ENCODE peak calls at places on chromosomes 2 and 18, in five cellular contexts. L is neural progenitor cell, X is HCT116, Y is AG10803, V is AG04449. O is an unnamed sample.

GRCh38 chr2:31248139-31248538 is 14.2 kb downstream of the EHD3 start:
- DNase-seq in L (no peak), X (no peak), Y (no peak), V (no peak), O (no peak)

GRCh38 chr2:30257266-30258214 is 26.2 kb downstream of the LBH start:
- DNase-seq in L (no peak), X (no peak), Y (no peak), V (no peak), O (no peak)

GRCh38 chr2:57842531-57842930 is 204.1 kb upstream of the VRK2 start:
- DNase-seq in L (no peak), X (no peak), Y (peak), V (no peak), O (no peak)

GRCh38 chr2:217349251-217349650 is 489.4 kb upstream of the TNP1 start:
- DNase-seq in L (no peak), X (no peak), Y (no peak), V (no peak), O (no peak)

GRCh38 chr2:241036397-241036963 is 38.1 kb downstream of the SNED1 start:
- DNase-seq in L (peak), X (no peak), Y (no peak), V (no peak), O (no peak)

GRCh38 chr2:236769981-236770671 is 200.5 kb downstream of the ACKR3 start:
- DNase-seq in L (no peak), X (no peak), Y (peak), V (peak), O (no peak)

GRCh38 chr2:231133365-231134114 is 8.7 kb upstream of the HTR2B start:
- DNase-seq in L (no peak), X (no peak), Y (peak), V (peak), O (no peak)

GRCh38 chr2:64036343-64036742 is 17.1 kb upstream of the VPS54 start:
- DNase-seq in L (no peak), X (no peak), Y (peak), V (no peak), O (no peak)

GRCh38 chr2:9463698-9464034 is 10.7 kb upstream of the IAH1 start:
- DNase-seq in L (no peak), X (no peak), Y (no peak), V (no peak), O (no peak)

GRCh38 chr2:119429225-119430000 is 2.2 kb upstream of the TMEM37 start:
- DNase-seq in L (no peak), X (no peak), Y (peak), V (no peak), O (no peak)

GRCh38 chr2:12819098-12819465 is 102.3 kb downstream of the TRIB2 start:
- DNase-seq in L (no peak), X (no peak), Y (peak), V (peak), O (no peak)

GRCh38 chr18:59266876-59267510 is 6.3 kb downstream of the RAX start:
- DNase-seq in L (no peak), X (no peak), Y (no peak), V (no peak), O (no peak)

GRCh38 chr2:217047209-217047998 is 187.5 kb upstream of the TNP1 start:
- DNase-seq in L (no peak), X (no peak), Y (no peak), V (no peak), O (no peak)

GRCh38 chr2:70939001-70939846 is 3.5 kb downstream of the ATP6V1B1 start:
- DNase-seq in L (peak), X (no peak), Y (no peak), V (no peak), O (peak)
- H3K4me3 ChIP-seq in L (peak), X (no peak), Y (no peak), V (no peak), O (no peak)

GRCh38 chr2:20637147-20637546 is 13.8 kb downstream of the HS1BP3 start:
- DNase-seq in L (no peak), X (no peak), Y (no peak), V (no peak), O (no peak)

GRCh38 chr2:20638014-20638413 is 12.9 kb downstream of the HS1BP3 start:
- DNase-seq in L (no peak), X (no peak), Y (no peak), V (no peak), O (no peak)

GRCh38 chr2:20635096-20635475 is 15.8 kb downstream of the HS1BP3 start:
- DNase-seq in L (no peak), X (no peak), Y (no peak), V (no peak), O (no peak)

GRCh38 chr2:20634430-20635095 is 16.3 kb downstream of the HS1BP3 start:
- DNase-seq in L (no peak), X (no peak), Y (peak), V (no peak), O (no peak)

DNA sequence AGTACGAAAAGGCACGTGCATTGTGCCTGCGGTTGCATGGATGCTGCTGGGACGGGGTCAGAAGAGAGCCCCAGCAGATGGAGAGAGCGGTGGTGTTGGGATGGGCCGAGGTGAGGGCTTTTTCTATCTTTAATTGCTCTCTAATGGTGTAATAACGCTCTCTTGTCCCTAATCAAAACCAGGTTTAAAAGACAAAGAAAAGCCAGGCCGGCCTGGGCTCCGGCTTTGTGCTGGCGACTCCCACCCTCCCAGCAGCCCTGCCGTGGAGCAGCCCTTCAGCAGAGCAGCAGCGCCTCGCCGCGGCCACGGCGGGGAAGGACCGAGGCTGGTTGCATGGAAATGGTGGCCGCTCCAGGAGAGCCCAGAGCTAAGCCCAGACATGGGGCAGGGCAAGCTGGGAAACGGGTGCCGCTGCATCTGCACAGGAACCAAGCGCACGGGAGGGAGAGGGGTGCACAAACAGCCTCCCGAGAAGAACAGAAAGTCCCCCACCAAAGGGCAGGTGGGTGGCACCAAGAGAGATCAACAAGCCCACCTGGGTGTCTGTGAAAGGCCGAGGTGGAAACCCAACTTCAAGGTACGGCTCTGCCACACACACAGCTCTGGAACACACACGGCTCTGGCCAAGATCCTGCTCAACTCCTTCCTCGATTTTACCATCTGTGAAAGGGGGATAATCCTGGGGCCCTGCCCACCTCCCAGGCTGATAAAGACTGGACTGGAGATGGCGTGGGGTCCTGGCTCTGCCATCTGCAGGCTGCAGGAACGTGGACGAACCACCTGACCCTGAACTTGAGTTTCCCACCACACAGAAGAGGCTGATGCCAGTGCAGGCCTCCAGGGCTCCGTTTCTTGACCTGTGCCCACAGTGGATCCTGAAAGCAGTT is 15.0 kb downstream of the HS1BP3 start:
- DNase-seq in L (peak), X (peak), Y (peak), V (no peak), O (peak)
- TF ChIP-seq CTCF in L (peak), X (peak), Y (peak), V (peak), O (peak)

DNA sequence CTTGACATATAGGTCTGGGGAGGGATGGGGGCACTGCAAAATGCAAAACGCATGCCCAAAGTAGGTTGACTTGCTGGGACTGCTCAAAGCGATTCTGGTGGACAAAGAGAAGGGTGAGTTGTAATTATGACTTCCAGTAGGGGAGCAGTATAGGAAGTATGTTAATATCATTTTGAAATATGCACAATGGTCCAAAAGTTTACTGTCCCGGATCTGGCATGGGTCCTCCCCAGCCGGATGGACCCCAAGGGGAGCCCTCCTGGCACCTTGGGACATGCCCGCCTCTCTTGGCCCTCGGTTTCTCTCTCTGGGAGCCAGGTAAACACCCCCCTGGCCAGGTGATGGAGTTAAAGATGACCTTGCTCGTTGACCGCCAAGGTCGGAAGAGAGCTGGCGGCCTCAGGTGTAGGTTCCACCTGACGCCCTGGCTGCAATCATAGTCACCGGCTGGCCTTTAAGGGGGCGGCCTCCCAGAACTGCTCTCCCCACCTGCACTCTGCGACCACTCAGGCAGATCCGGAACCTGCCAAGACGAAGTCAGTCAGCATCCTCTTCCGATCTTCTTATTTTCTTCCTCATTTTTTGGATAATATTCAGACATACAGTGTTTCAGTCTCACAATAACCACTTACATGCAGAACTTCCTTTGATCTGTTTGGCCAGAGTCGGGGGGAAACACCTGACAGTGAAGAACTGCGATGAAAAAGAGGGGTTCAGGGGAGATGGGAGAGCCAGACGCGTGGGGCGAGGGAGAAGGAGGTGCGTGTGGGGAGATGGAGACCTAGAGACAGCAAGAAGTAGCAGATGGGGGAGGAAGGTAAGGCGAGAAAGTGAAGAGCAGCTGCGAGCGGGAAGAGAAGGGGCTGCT is 148.3 kb downstream of the MEIS1 start:
- DNase-seq in L (no peak), X (no peak), Y (peak), V (no peak), O (no peak)
- H3K4me3 ChIP-seq in L (no peak), X (no peak), Y (peak), V (no peak), O (no peak)

DNA sequence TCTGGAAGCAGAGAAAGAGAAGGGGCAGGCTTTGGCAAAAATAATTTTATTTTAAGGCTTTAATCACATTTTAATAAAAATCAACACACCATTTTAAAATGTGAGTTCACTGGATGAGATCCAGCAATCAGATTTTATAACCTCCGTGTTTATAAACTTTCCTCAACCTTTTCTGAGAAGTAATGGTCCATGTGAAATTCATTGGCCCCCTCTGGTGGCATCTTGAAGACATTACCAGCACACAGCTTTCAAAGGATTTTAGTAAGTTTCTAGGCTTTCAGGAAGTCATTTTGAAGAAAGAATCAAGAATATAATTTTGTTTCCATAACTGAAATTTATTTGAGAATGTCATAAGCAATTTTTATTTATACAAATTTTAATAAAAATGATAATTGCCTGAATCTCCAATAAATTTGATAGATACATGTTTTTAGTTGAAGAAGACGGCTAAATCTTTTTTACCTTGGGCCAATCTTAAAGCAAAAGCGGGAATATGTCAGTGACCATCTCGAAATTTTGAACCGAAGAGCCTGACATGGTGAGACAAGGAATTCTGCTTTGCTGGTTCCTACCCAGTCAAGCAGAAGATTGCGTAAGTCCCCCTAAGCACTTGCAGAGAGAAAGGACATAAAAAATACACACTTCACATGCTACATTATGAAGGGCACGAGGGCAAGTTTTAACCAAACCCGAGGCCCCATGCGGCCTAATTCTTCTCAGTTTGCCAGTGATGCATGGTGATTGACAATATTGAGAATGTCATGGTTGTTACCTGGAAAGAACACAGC is 128.4 kb upstream of the CBLN2 start:
- DNase-seq in L (peak), X (no peak), Y (peak), V (no peak), O (peak)
- TF ChIP-seq CTCF in L (peak), X (peak), Y (peak), V (peak), O (peak)

GRCh38 chr2:196275646-196276352 is 104.4 kb upstream of the STK17B start:
- DNase-seq in L (no peak), X (no peak), Y (peak), V (no peak), O (no peak)
- H3K4me3 ChIP-seq in L (no peak), X (no peak), Y (no peak), V (no peak), O (no peak)

GRCh38 chr2:239093487-239093886 is 245.6 kb downstream of the TWIST2 start:
- DNase-seq in L (no peak), X (no peak), Y (no peak), V (no peak), O (no peak)

GRCh38 chr2:239095475-239095874 is 247.6 kb downstream of the TWIST2 start:
- DNase-seq in L (peak), X (no peak), Y (no peak), V (no peak), O (no peak)

GRCh38 chr2:239096676-239097427 is 249.0 kb downstream of the TWIST2 start:
- DNase-seq in L (no peak), X (no peak), Y (no peak), V (no peak), O (no peak)

GRCh38 chr2:239093956-239094355 is 246.1 kb downstream of the TWIST2 start:
- DNase-seq in L (no peak), X (no peak), Y (peak), V (no peak), O (no peak)

GRCh38 chr2:239094727-239095266 is 246.9 kb downstream of the TWIST2 start:
- DNase-seq in L (no peak), X (no peak), Y (no peak), V (no peak), O (no peak)
- TF ChIP-seq CTCF in L (peak), X (no peak), Y (no peak), V (no peak), O (no peak)

DNA sequence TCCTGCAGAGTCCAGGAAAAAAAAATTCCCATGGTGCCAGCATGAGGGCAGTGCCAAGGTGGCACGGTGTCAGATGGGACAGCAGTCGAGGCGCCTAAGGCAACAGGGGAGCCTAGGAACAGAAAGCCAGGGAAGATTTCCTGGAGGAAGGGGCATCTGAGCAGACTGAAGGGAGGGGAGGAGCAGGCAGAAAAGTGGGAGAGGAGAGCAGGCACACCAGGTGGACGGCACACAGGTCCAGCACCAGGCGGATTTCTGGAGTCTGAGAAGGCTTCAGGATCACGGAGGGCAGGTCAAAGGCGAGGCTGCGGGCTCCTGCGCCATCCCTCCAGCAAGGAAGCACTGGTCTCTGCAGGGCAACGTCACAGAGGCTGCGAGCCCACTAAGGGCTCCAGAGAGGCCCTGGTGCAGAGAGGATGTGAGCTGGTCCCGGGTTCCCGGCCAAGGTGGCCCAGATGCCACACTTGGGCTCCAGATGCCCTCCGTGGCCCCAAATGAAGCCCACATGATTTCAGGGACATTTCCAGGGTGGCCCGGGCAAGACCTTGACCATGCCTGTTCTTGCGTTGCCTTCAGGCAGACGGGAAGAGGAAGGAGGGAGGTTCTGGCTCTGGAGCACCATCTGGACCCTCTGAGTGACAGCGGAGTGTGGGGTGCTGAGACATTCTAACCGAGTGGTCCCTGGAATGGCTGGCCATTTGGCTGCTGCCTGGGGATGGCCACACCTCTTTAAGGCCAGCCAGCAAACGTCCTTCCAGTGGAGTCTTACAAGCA is 4.1 kb downstream of the HS6ST1 start:
- DNase-seq in L (no peak), X (no peak), Y (no peak), V (no peak), O (no peak)
- H3K4me3 ChIP-seq in L (no peak), X (no peak), Y (no peak), V (no peak), O (no peak)

GRCh38 chr2:37993135-37993534 is 68.0 kb downstream of the RMDN2 start:
- DNase-seq in L (no peak), X (no peak), Y (no peak), V (no peak), O (no peak)
- TF ChIP-seq CTCF in L (peak), X (peak), Y (peak), V (no peak), O (no peak)

DNA sequence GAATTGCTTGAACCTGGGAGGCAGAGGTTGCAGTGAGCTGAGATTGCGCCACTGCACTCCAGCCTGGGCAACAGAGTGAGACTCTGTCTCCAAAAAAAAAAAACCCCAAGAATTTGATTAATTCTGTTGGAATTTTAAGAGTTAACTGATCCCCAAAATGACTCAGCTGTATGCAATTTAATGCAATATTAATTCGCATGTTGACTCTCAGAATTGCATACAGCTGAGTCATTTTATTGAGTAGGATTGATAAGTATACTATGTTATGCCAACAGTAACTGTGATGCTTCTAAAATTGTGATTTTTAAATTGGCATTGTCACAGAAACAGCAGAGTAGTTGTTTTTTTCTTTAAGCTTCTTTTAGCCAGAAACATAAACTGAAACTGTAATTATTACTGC is 19.6 kb downstream of the MSH2 start:
- DNase-seq in L (no peak), X (no peak), Y (peak), V (no peak), O (no peak)
- H3K4me3 ChIP-seq in L (no peak), X (no peak), Y (no peak), V (no peak), O (no peak)

O was measured in WERI-Rb-1.